ENCODE peak calls at places on chromosomes 16 and 17, in ten cellular contexts. One of them, this sample, is unnamed.

GRCh38 chr16:81688182-81688581 is 90.9 kb upstream of the PLCG2 start:
- DNase-seq in body of pancreas: no peak
- DNase-seq in breast epithelium: no peak
- DNase-seq in H1: no peak
- DNase-seq in heart left ventricle: no peak
- DNase-seq in uterus: no peak
- DNase-seq in esophagus muscularis mucosa: no peak
- DNase-seq in tibial nerve: no peak
- DNase-seq in IMR-90: peak
- DNase-seq in spleen: no peak
- DNase-seq in this sample: no peak

GRCh38 chr16:19153876-19154275 is 14.2 kb upstream of the SYT17 start:
- DNase-seq in body of pancreas: no peak
- DNase-seq in breast epithelium: no peak
- DNase-seq in H1: no peak
- DNase-seq in heart left ventricle: no peak
- DNase-seq in uterus: no peak
- DNase-seq in esophagus muscularis mucosa: no peak
- DNase-seq in tibial nerve: no peak
- DNase-seq in IMR-90: peak
- DNase-seq in spleen: no peak
- DNase-seq in this sample: no peak

GRCh38 chr17:73532441-73532901 is 111.8 kb downstream of the SDK2 start:
- DNase-seq in body of pancreas: no peak
- DNase-seq in breast epithelium: no peak
- DNase-seq in H1: no peak
- DNase-seq in heart left ventricle: no peak
- DNase-seq in uterus: no peak
- DNase-seq in esophagus muscularis mucosa: no peak
- DNase-seq in tibial nerve: no peak
- DNase-seq in IMR-90: no peak
- DNase-seq in spleen: no peak
- DNase-seq in this sample: no peak

GRCh38 chr17:61349350-61349749 is 50.3 kb upstream of the TBX2 start:
- DNase-seq in body of pancreas: no peak
- DNase-seq in breast epithelium: no peak
- DNase-seq in H1: no peak
- DNase-seq in heart left ventricle: no peak
- DNase-seq in uterus: no peak
- DNase-seq in esophagus muscularis mucosa: no peak
- DNase-seq in tibial nerve: no peak
- DNase-seq in IMR-90: no peak
- DNase-seq in spleen: peak
- DNase-seq in this sample: no peak

GRCh38 chr16:23026777-23027362 is 122.4 kb downstream of the USP31 start:
- DNase-seq in body of pancreas: no peak
- DNase-seq in breast epithelium: no peak
- DNase-seq in H1: peak
- DNase-seq in heart left ventricle: no peak
- DNase-seq in uterus: no peak
- DNase-seq in esophagus muscularis mucosa: no peak
- DNase-seq in tibial nerve: no peak
- DNase-seq in IMR-90: peak
- DNase-seq in spleen: no peak
- DNase-seq in this sample: no peak

GRCh38 chr17:42282478-42283080 is 5.7 kb upstream of the STAT5A start:
- DNase-seq in body of pancreas: peak
- DNase-seq in breast epithelium: peak
- DNase-seq in H1: no peak
- DNase-seq in heart left ventricle: no peak
- DNase-seq in uterus: no peak
- DNase-seq in esophagus muscularis mucosa: peak
- DNase-seq in tibial nerve: no peak
- DNase-seq in IMR-90: no peak
- DNase-seq in spleen: no peak
- DNase-seq in this sample: no peak

GRCh38 chr16:24844101-24845030 is 1.4 kb upstream of the SLC5A11 start:
- DNase-seq in body of pancreas: no peak
- DNase-seq in breast epithelium: no peak
- DNase-seq in H1: no peak
- DNase-seq in heart left ventricle: no peak
- DNase-seq in uterus: no peak
- DNase-seq in esophagus muscularis mucosa: no peak
- DNase-seq in tibial nerve: no peak
- DNase-seq in IMR-90: peak
- DNase-seq in spleen: no peak
- DNase-seq in this sample: no peak

GRCh38 chr16:19809693-19810092 is 75.0 kb downstream of the GPRC5B start:
- DNase-seq in body of pancreas: no peak
- DNase-seq in breast epithelium: no peak
- DNase-seq in H1: no peak
- DNase-seq in heart left ventricle: no peak
- DNase-seq in uterus: no peak
- DNase-seq in esophagus muscularis mucosa: no peak
- DNase-seq in tibial nerve: no peak
- DNase-seq in IMR-90: no peak
- DNase-seq in spleen: no peak
- DNase-seq in this sample: no peak

GRCh38 chr17:60165976-60166375 is 16.2 kb downstream of the CA4 start:
- DNase-seq in body of pancreas: no peak
- DNase-seq in breast epithelium: no peak
- DNase-seq in H1: no peak
- DNase-seq in heart left ventricle: no peak
- DNase-seq in uterus: no peak
- DNase-seq in esophagus muscularis mucosa: no peak
- DNase-seq in tibial nerve: no peak
- DNase-seq in IMR-90: no peak
- DNase-seq in spleen: no peak
- DNase-seq in this sample: no peak

GRCh38 chr17:17844079-17844478 is 7.3 kb upstream of the SREBF1 start:
- DNase-seq in body of pancreas: no peak
- DNase-seq in breast epithelium: no peak
- DNase-seq in H1: no peak
- DNase-seq in heart left ventricle: no peak
- DNase-seq in uterus: no peak
- DNase-seq in esophagus muscularis mucosa: no peak
- DNase-seq in tibial nerve: no peak
- DNase-seq in IMR-90: no peak
- DNase-seq in spleen: no peak
- DNase-seq in this sample: no peak

GRCh38 chr17:21345236-21345635 is 30.9 kb upstream of the KCNJ12 start:
- DNase-seq in body of pancreas: no peak
- DNase-seq in breast epithelium: peak
- DNase-seq in H1: no peak
- DNase-seq in heart left ventricle: no peak
- DNase-seq in uterus: no peak
- DNase-seq in esophagus muscularis mucosa: no peak
- DNase-seq in tibial nerve: no peak
- DNase-seq in IMR-90: no peak
- DNase-seq in spleen: peak
- DNase-seq in this sample: no peak

GRCh38 chr17:65952586-65952985 is 239.3 kb downstream of the CEP112 start:
- DNase-seq in body of pancreas: no peak
- DNase-seq in breast epithelium: no peak
- DNase-seq in H1: no peak
- DNase-seq in heart left ventricle: no peak
- DNase-seq in uterus: no peak
- DNase-seq in esophagus muscularis mucosa: no peak
- DNase-seq in tibial nerve: no peak
- DNase-seq in IMR-90: no peak
- DNase-seq in spleen: no peak
- DNase-seq in this sample: no peak

GRCh38 chr17:72192409-72193192 is 71.8 kb downstream of the SOX9 start:
- DNase-seq in body of pancreas: no peak
- DNase-seq in breast epithelium: no peak
- DNase-seq in H1: no peak
- DNase-seq in heart left ventricle: peak
- DNase-seq in uterus: no peak
- DNase-seq in esophagus muscularis mucosa: no peak
- DNase-seq in tibial nerve: peak
- DNase-seq in IMR-90: peak
- DNase-seq in spleen: no peak
- DNase-seq in this sample: no peak

DNA sequence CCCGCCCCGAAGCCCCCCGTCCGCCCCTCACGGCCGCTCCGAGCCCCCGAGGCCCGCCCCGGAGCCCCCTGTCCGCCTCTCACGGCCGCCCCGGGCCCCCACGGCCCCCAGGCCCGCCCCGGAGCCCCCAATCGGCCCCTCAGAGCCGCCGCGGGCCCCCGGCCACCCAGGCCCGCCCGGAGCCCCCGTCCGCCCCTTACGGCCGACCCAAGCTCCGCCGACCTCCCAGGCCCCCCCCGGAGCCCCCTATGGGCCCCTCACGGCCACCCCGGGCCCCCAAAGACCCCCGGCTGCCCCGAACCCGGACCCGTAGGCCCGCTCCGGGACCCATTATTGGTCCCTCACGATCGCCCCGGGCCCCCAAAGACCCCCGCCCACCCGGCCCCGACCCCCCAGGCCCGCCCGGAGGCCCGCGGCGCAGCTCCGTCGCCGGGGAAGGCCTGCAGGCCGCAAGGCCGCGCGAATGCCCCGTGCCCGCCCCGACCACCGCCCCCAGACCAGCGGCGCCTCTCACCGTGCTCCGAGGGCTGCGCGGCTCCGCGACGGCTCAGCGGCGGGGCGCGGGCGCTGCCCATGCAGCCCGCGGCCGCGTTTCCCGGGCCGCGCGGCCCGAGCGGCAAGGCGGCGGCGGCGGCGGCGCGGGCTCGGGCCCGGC is 503 bp downstream of the ANKRD11 start:
- DNase-seq in body of pancreas: peak
- DNase-seq in breast epithelium: no peak
- DNase-seq in H1: no peak
- DNase-seq in heart left ventricle: no peak
- DNase-seq in uterus: no peak
- DNase-seq in esophagus muscularis mucosa: no peak
- DNase-seq in tibial nerve: no peak
- DNase-seq in IMR-90: no peak
- DNase-seq in spleen: peak
- DNase-seq in this sample: no peak
- H3K4me3 ChIP-seq in body of pancreas: peak
- H3K4me3 ChIP-seq in breast epithelium: peak
- H3K4me3 ChIP-seq in H1: peak
- H3K4me3 ChIP-seq in heart left ventricle: peak
- H3K4me3 ChIP-seq in uterus: peak
- H3K4me3 ChIP-seq in esophagus muscularis mucosa: peak
- H3K4me3 ChIP-seq in tibial nerve: peak
- H3K4me3 ChIP-seq in IMR-90: peak
- H3K4me3 ChIP-seq in spleen: peak
- H3K4me3 ChIP-seq in this sample: peak

GRCh38 chr17:75549246-75550138 is 24.0 kb downstream of the LLGL2 start:
- DNase-seq in body of pancreas: peak
- DNase-seq in breast epithelium: peak
- DNase-seq in H1: peak
- DNase-seq in heart left ventricle: no peak
- DNase-seq in uterus: no peak
- DNase-seq in esophagus muscularis mucosa: no peak
- DNase-seq in tibial nerve: no peak
- DNase-seq in IMR-90: no peak
- DNase-seq in spleen: no peak
- DNase-seq in this sample: peak
- TF ChIP-seq POLR2A in body of pancreas: peak
- TF ChIP-seq POLR2A in breast epithelium: peak
- TF ChIP-seq POLR2A in H1: no peak
- TF ChIP-seq POLR2A in heart left ventricle: no peak
- TF ChIP-seq POLR2A in uterus: no peak
- TF ChIP-seq POLR2A in esophagus muscularis mucosa: no peak
- TF ChIP-seq POLR2A in tibial nerve: no peak
- TF ChIP-seq POLR2A in IMR-90: no peak
- TF ChIP-seq POLR2A in spleen: no peak
- TF ChIP-seq POLR2A in this sample: peak

GRCh38 chr17:8019665-8020064 is 17.2 kb downstream of the GUCY2D start:
- DNase-seq in body of pancreas: no peak
- DNase-seq in breast epithelium: peak
- DNase-seq in H1: no peak
- DNase-seq in heart left ventricle: no peak
- DNase-seq in uterus: no peak
- DNase-seq in esophagus muscularis mucosa: no peak
- DNase-seq in tibial nerve: no peak
- DNase-seq in IMR-90: peak
- DNase-seq in spleen: peak
- DNase-seq in this sample: no peak
- H3K27ac ChIP-seq in body of pancreas: no peak
- H3K27ac ChIP-seq in breast epithelium: peak
- H3K27ac ChIP-seq in H1: no peak
- H3K27ac ChIP-seq in heart left ventricle: no peak
- H3K27ac ChIP-seq in uterus: no peak
- H3K27ac ChIP-seq in esophagus muscularis mucosa: no peak
- H3K27ac ChIP-seq in tibial nerve: no peak
- H3K27ac ChIP-seq in IMR-90: no peak
- H3K27ac ChIP-seq in spleen: no peak
- H3K27ac ChIP-seq in this sample: peak

GRCh38 chr17:38352245-38353083 is 820 bp downstream of the SOCS7 start:
- DNase-seq in body of pancreas: peak
- DNase-seq in breast epithelium: no peak
- DNase-seq in H1: peak
- DNase-seq in heart left ventricle: peak
- DNase-seq in uterus: peak
- DNase-seq in esophagus muscularis mucosa: no peak
- DNase-seq in tibial nerve: no peak
- DNase-seq in IMR-90: no peak
- DNase-seq in spleen: peak
- DNase-seq in this sample: no peak

GRCh38 chr17:38355256-38355655 is 3.6 kb downstream of the SOCS7 start:
- DNase-seq in body of pancreas: no peak
- DNase-seq in breast epithelium: no peak
- DNase-seq in H1: no peak
- DNase-seq in heart left ventricle: no peak
- DNase-seq in uterus: no peak
- DNase-seq in esophagus muscularis mucosa: no peak
- DNase-seq in tibial nerve: no peak
- DNase-seq in IMR-90: no peak
- DNase-seq in spleen: no peak
- DNase-seq in this sample: no peak

GRCh38 chr17:38354466-38354865 is 2.8 kb downstream of the SOCS7 start:
- DNase-seq in body of pancreas: no peak
- DNase-seq in breast epithelium: no peak
- DNase-seq in H1: no peak
- DNase-seq in heart left ventricle: no peak
- DNase-seq in uterus: no peak
- DNase-seq in esophagus muscularis mucosa: no peak
- DNase-seq in tibial nerve: no peak
- DNase-seq in IMR-90: no peak
- DNase-seq in spleen: no peak
- DNase-seq in this sample: no peak

GRCh38 chr17:38353084-38353604 is 1.5 kb downstream of the SOCS7 start:
- DNase-seq in body of pancreas: no peak
- DNase-seq in breast epithelium: no peak
- DNase-seq in H1: no peak
- DNase-seq in heart left ventricle: no peak
- DNase-seq in uterus: no peak
- DNase-seq in esophagus muscularis mucosa: no peak
- DNase-seq in tibial nerve: no peak
- DNase-seq in IMR-90: no peak
- DNase-seq in spleen: no peak
- DNase-seq in this sample: no peak

DNA sequence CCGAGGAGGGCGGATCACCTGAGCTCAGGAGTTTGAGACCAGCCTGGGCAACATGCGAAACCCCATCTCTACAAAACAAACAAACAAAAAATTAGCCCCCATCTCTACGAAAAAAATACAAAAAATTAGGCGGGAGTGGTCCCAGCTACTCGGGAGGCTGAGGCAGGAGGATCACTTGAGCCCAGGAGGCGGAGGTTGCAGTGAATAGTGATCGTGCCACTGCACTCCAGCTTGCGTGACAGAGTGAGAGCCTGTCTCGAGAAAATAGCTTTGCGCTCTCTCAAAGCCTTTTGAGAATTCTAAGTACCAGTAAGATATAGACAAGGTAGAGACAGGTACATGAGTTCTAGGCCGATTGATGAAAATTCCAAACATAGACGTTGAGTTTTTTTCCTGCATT is 2.0 kb downstream of the SOCS7 start:
- DNase-seq in body of pancreas: no peak
- DNase-seq in breast epithelium: no peak
- DNase-seq in H1: no peak
- DNase-seq in heart left ventricle: no peak
- DNase-seq in uterus: no peak
- DNase-seq in esophagus muscularis mucosa: no peak
- DNase-seq in tibial nerve: no peak
- DNase-seq in IMR-90: no peak
- DNase-seq in spleen: no peak
- DNase-seq in this sample: no peak
- H3K4me3 ChIP-seq in body of pancreas: no peak
- H3K4me3 ChIP-seq in breast epithelium: peak
- H3K4me3 ChIP-seq in H1: peak
- H3K4me3 ChIP-seq in heart left ventricle: no peak
- H3K4me3 ChIP-seq in uterus: peak
- H3K4me3 ChIP-seq in esophagus muscularis mucosa: peak
- H3K4me3 ChIP-seq in tibial nerve: no peak
- H3K4me3 ChIP-seq in IMR-90: no peak
- H3K4me3 ChIP-seq in spleen: peak
- H3K4me3 ChIP-seq in this sample: peak

This sample was measured in prostate gland.